ENCODE peak calls at places on chromosomes 5 and 9, in five cellular contexts. K, A, W, I and U are unnamed samples.

GRCh38 chr5:89437450-89438435 is 554.8 kb upstream of the MEF2C start:
- DNase-seq in K (peak), A (no peak), W (no peak), I (no peak), U (no peak)

GRCh38 chr5:156359452-156359851 is 32.5 kb downstream of the SGCD start:
- DNase-seq in A (no peak), K (no peak), W (no peak), I (peak), U (no peak)

GRCh38 chr5:81151546-81151945 is 81.6 kb upstream of the CKMT2 start:
- DNase-seq in I (peak), K (no peak), W (no peak), A (no peak), U (no peak)

GRCh38 chr5:53425598-53426516 is 54.6 kb upstream of the FST start:
- DNase-seq in I (no peak), W (no peak), A (no peak), K (peak), U (peak)

GRCh38 chr9:115014438-115014837 is 84.0 kb upstream of the TNFSF8 start:
- DNase-seq in K (no peak), A (no peak), W (no peak), I (no peak), U (no peak)

GRCh38 chr9:76191493-76191892 is 202.7 kb downstream of the RFK start:
- DNase-seq in K (no peak), I (no peak), W (no peak), A (no peak), U (no peak)

GRCh38 chr5:61455179-61456006 is 123.3 kb downstream of the ZSWIM6 start:
- DNase-seq in I (no peak), A (no peak), W (no peak), K (no peak), U (no peak)

GRCh38 chr5:168177831-168178450 is 113.5 kb upstream of the WWC1 start:
- DNase-seq in W (no peak), I (no peak), A (peak), K (no peak), U (no peak)

GRCh38 chr5:78903936-78904335 is 81.2 kb downstream of the ARSB start:
- DNase-seq in I (no peak), A (no peak), W (no peak), K (no peak), U (no peak)

GRCh38 chr5:176737746-176738699 is 72.3 kb upstream of the UNC5A start:
- DNase-seq in A (no peak), I (no peak), K (no peak), W (no peak), U (no peak)

GRCh38 chr5:82347213-82347947 is 69.2 kb upstream of the RPS23 start:
- DNase-seq in I (peak), K (no peak), W (peak), A (peak), U (no peak)

GRCh38 chr5:141850183-141850768 is 27.9 kb downstream of the PCDH1 start:
- DNase-seq in W (peak), A (peak), I (peak), K (peak), U (no peak)

GRCh38 chr9:15416880-15417279 is 5.8 kb upstream of the SNAPC3 start:
- DNase-seq in W (no peak), I (peak), A (no peak), K (peak), U (peak)

GRCh38 chr5:56273376-56274005 is 40.4 kb upstream of the ANKRD55 start:
- DNase-seq in A (no peak), K (no peak), I (no peak), W (no peak), U (no peak)

GRCh38 chr9:93139365-93140182 is 5.5 kb upstream of the NINJ1 start:
- DNase-seq in I (no peak), A (no peak), W (no peak), K (no peak), U (no peak)

GRCh38 chr5:31661257-31661656 is 22.3 kb downstream of the PDZD2 start:
- DNase-seq in I (no peak), K (no peak), W (no peak), A (no peak), U (no peak)

GRCh38 chr9:116153765-116154333 is at the start of gene PAPPA:
- DNase-seq in K (no peak), A (peak), I (no peak), W (no peak), U (no peak)

GRCh38 chr5:14561741-14562140 is 19.9 kb upstream of the OTULINL start:
- DNase-seq in K (no peak), A (no peak), W (no peak), I (no peak), U (no peak)

GRCh38 chr9:124342946-124343485 is 72.2 kb downstream of the PSMB7 start:
- DNase-seq in K (no peak), W (peak), I (peak), A (peak), U (no peak)

GRCh38 chr5:135306557-135306956 is 92.5 kb downstream of the MACROH2A1 start:
- DNase-seq in A (no peak), I (no peak), W (no peak), K (no peak), U (no peak)

GRCh38 chr9:30757723-30758122 is 1626.7 kb upstream of the ACO1 start:
- DNase-seq in K (no peak), I (no peak), A (no peak), W (no peak), U (no peak)

GRCh38 chr9:34653610-34654072 is 1.7 kb downstream of the IL11RA start:
- DNase-seq in K (no peak), A (peak), W (no peak), I (no peak), U (no peak)